ENCODE peak calls at places on chromosomes 13 and 19, in seven cellular contexts. I is K562, V is A549, E is HCT116, N is HepG2, R is H1, B is GM12878. H is an unnamed sample.

GRCh38 chr13:40589285-40590109 is 76.9 kb downstream of the FOXO1 start:
- DNase-seq in V (peak), N (peak), B (peak), E (no peak), R (no peak), I (no peak), H (no peak)

GRCh38 chr13:72952529-72953141 is 106.2 kb upstream of the KLF5 start:
- DNase-seq in N (no peak), V (peak), R (no peak), I (no peak), E (no peak), B (no peak), H (no peak)

GRCh38 chr19:32914879-32915278 is 45.3 kb upstream of the SLC7A9 start:
- DNase-seq in N (no peak), V (no peak), B (no peak), I (no peak), R (no peak), E (no peak), H (no peak)

GRCh38 chr13:79501538-79502232 is 20.7 kb downstream of the NDFIP2 start:
- DNase-seq in V (no peak), B (no peak), I (no peak), N (no peak), E (no peak), R (no peak), H (peak)

GRCh38 chr19:55088543-55089265 is 13.0 kb downstream of the EPS8L1 start:
- DNase-seq in B (no peak), R (no peak), E (no peak), N (peak), V (peak), I (peak), H (peak)

GRCh38 chr19:55015126-55015525 is 22.9 kb downstream of the GP6 start:
- DNase-seq in R (no peak), V (no peak), N (no peak), I (no peak), B (no peak), E (no peak), H (no peak)

GRCh38 chr13:108551674-108552073 is 77.7 kb upstream of the MYO16 start:
- DNase-seq in B (no peak), E (no peak), N (no peak), R (no peak), V (no peak), I (no peak), H (no peak)

GRCh38 chr19:55467236-55468053 is 2.9 kb upstream of the C19orf85 start:
- DNase-seq in B (no peak), V (peak), I (peak), R (no peak), N (peak), E (no peak), H (peak)

GRCh38 chr13:21675095-21676007 is 4.5 kb downstream of the FGF9 start:
- DNase-seq in R (no peak), E (no peak), V (no peak), B (no peak), N (no peak), I (no peak), H (no peak)

GRCh38 chr19:1779604-1779973 is 26.3 kb downstream of the ONECUT3 start:
- DNase-seq in V (no peak), I (no peak), B (no peak), N (no peak), R (no peak), E (no peak), H (no peak)

GRCh38 chr19:41249707-41250423 is 14.3 kb upstream of the HNRNPUL1 start:
- DNase-seq in B (no peak), I (no peak), E (no peak), V (peak), R (no peak), N (no peak), H (no peak)

GRCh38 chr13:41568143-41568989 is 111.0 kb downstream of the RGCC start:
- DNase-seq in V (no peak), R (no peak), N (no peak), B (no peak), I (no peak), E (no peak), H (no peak)

GRCh38 chr13:98142427-98143156 is at the start of gene FARP1:
- DNase-seq in I (peak), R (no peak), B (no peak), V (peak), E (peak), N (peak), H (peak)

GRCh38 chr19:35262101-35262761 is 6.5 kb upstream of the USF2 start:
- DNase-seq in R (no peak), E (no peak), B (no peak), I (no peak), N (no peak), V (no peak), H (no peak)

GRCh38 chr13:30829145-30829544 is 76.9 kb upstream of the MEDAG start:
- DNase-seq in E (peak), I (no peak), V (peak), N (peak), B (no peak), R (no peak), H (peak)

GRCh38 chr13:48653074-48654054 is at the start of gene CYSLTR2:
- DNase-seq in R (no peak), E (no peak), V (peak), N (no peak), B (peak), I (no peak), H (peak)

GRCh38 chr13:113792236-113792770 is 33.3 kb downstream of the TMEM255B start:
- DNase-seq in B (no peak), V (no peak), R (no peak), E (no peak), N (no peak), I (no peak), H (no peak)

GRCh38 chr13:28559636-28560259 is 64.8 kb upstream of the FLT1 start:
- DNase-seq in I (no peak), R (no peak), E (no peak), B (no peak), V (no peak), N (no peak), H (no peak)

GRCh38 chr13:28557725-28558124 is 62.8 kb upstream of the FLT1 start:
- DNase-seq in E (no peak), V (no peak), N (no peak), R (no peak), B (no peak), I (no peak), H (no peak)

GRCh38 chr13:28560612-28561011 is 65.7 kb upstream of the FLT1 start:
- DNase-seq in V (no peak), B (no peak), N (no peak), E (no peak), I (no peak), R (no peak), H (no peak)

GRCh38 chr13:28558567-28558966 is 63.6 kb upstream of the FLT1 start:
- DNase-seq in B (no peak), I (no peak), R (no peak), E (no peak), N (no peak), V (no peak), H (no peak)

DNA sequence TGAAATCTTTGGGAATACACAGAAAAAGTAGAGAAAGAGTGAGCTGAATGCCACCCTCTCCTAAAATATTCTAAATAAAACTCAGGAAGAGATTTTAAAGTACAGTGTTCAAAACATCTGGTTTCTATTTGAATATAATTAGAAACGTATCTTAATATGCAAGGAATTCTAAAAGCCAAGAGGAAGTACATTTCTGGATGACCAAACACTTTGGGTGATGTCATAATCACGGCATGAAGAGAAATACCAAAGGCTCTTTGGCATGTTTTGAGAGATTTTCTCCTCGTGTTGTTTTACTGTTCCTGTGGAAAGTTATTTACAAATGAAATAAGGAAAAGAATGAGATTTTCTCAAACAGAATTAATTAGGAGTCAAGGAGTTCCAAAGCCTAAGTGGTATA is 63.2 kb upstream of the FLT1 start:
- DNase-seq in B (no peak), E (no peak), V (no peak), N (no peak), R (no peak), I (no peak), H (peak)
- TF ChIP-seq CEBPB in B (no peak), E (no peak), V (no peak), N (no peak), R (no peak), I (no peak), H (peak)

GRCh38 chr19:45076029-45076850 is at the start of gene ZNF296:
- DNase-seq in E (peak), N (peak), R (no peak), I (peak), V (peak), B (no peak), H (no peak)
- TF ChIP-seq CEBPB in E (no peak), N (no peak), R (no peak), I (no peak), V (no peak), B (no peak), H (no peak)

DNA sequence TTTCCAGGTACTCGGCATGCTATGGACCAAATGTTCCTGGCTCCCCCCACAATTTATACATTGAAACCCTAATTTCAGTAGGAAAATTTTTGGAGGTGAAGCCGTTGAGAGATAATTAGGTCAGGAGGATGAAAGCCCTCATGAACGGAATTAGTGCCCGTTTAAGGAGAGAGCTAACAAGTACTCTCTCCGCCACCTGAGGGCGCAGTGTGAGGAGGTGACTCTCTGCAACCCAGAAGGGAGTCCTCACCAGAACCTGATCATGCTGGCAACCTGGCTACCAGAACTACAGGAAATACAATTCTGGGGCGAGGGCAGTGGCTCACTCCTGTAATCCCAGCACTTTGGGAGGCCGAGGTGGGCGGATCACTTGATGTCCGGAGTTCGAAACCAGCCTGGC is 397.8 kb downstream of the SLITRK5 start:
- DNase-seq in I (peak), R (peak), V (peak), E (no peak), N (peak), B (no peak), H (no peak)
- TF ChIP-seq CEBPB in I (no peak), R (no peak), V (no peak), E (no peak), N (no peak), B (no peak), H (no peak)

GRCh38 chr13:23610187-23610576 is 40.0 kb downstream of the TNFRSF19 start:
- DNase-seq in V (no peak), E (no peak), I (no peak), N (peak), B (no peak), R (no peak), H (peak)
- TF ChIP-seq CEBPB in V (no peak), E (no peak), I (no peak), N (no peak), B (no peak), R (no peak), H (no peak)

GRCh38 chr13:59332966-59333365 is 830.8 kb downstream of the DIAPH3 start:
- DNase-seq in N (no peak), B (no peak), E (no peak), R (no peak), V (no peak), I (no peak), H (no peak)
- TF ChIP-seq CEBPB in N (no peak), B (no peak), E (no peak), R (no peak), V (no peak), I (no peak), H (no peak)

GRCh38 chr19:18483119-18483518 is 38.8 kb downstream of the ELL start:
- DNase-seq in V (no peak), R (no peak), E (no peak), N (no peak), I (no peak), B (no peak), H (no peak)
- TF ChIP-seq CEBPB in V (no peak), R (no peak), E (no peak), N (no peak), I (no peak), B (no peak), H (no peak)

GRCh38 chr13:19239114-19239860 is 57.7 kb upstream of the TUBA3C start:
- DNase-seq in R (no peak), B (no peak), I (no peak), N (no peak), E (no peak), V (no peak), H (no peak)
- TF ChIP-seq CEBPB in R (no peak), B (no peak), I (no peak), N (no peak), E (no peak), V (no peak), H (no peak)

GRCh38 chr19:58554494-58555368 is at the start of gene CHMP2A:
- DNase-seq in E (peak), N (peak), R (peak), I (peak), B (peak), V (peak), H (peak)
- TF ChIP-seq CEBPB in E (no peak), N (peak), R (peak), I (peak), B (peak), V (peak), H (peak)